ENCODE peak calls at places on chromosome 3, in six cellular contexts. One of them, this sample, is unnamed.

GRCh38 chr3:17035033-17035432 is 150.3 kb downstream of the PLCL2 start:
- DNase-seq in neural crest cell: no peak
- DNase-seq in body of pancreas: no peak
- DNase-seq in HFF-Myc: no peak
- DNase-seq in A549: no peak
- DNase-seq in AG09319: no peak
- DNase-seq in this sample: no peak

GRCh38 chr3:160180581-160181216 is 44.5 kb upstream of the C3orf80 start:
- DNase-seq in neural crest cell: no peak
- DNase-seq in body of pancreas: no peak
- DNase-seq in HFF-Myc: peak; percentile 37
- DNase-seq in A549: no peak
- DNase-seq in AG09319: peak; percentile 3
- DNase-seq in this sample: no peak

GRCh38 chr3:142251951-142252350 is 26.6 kb upstream of the GK5 start:
- DNase-seq in neural crest cell: no peak
- DNase-seq in body of pancreas: no peak
- DNase-seq in HFF-Myc: no peak
- DNase-seq in A549: no peak
- DNase-seq in AG09319: no peak
- DNase-seq in this sample: no peak

GRCh38 chr3:176926688-176927087 is 270.6 kb downstream of the TBL1XR1 start:
- DNase-seq in neural crest cell: no peak
- DNase-seq in body of pancreas: no peak
- DNase-seq in HFF-Myc: no peak
- DNase-seq in A549: no peak
- DNase-seq in AG09319: no peak
- DNase-seq in this sample: no peak

GRCh38 chr3:88661433-88661824 is 446.0 kb upstream of the EPHA3 start:
- DNase-seq in neural crest cell: no peak
- DNase-seq in body of pancreas: no peak
- DNase-seq in HFF-Myc: no peak
- DNase-seq in A549: no peak
- DNase-seq in AG09319: no peak
- DNase-seq in this sample: no peak

GRCh38 chr3:160154033-160154432 is 71.2 kb upstream of the C3orf80 start:
- DNase-seq in neural crest cell: no peak
- DNase-seq in body of pancreas: no peak
- DNase-seq in HFF-Myc: no peak
- DNase-seq in A549: no peak
- DNase-seq in AG09319: no peak
- DNase-seq in this sample: peak; percentile 27

GRCh38 chr3:74824366-74824765 is 209.9 kb upstream of the CNTN3 start:
- DNase-seq in neural crest cell: no peak
- DNase-seq in body of pancreas: no peak
- DNase-seq in HFF-Myc: no peak
- DNase-seq in A549: no peak
- DNase-seq in AG09319: no peak
- DNase-seq in this sample: no peak

GRCh38 chr3:127143172-127143571 is 49.8 kb upstream of the PRR23E start:
- DNase-seq in neural crest cell: no peak
- DNase-seq in body of pancreas: no peak
- DNase-seq in HFF-Myc: no peak
- DNase-seq in A549: no peak
- DNase-seq in AG09319: no peak
- DNase-seq in this sample: no peak

GRCh38 chr3:29240248-29240647 is 40.6 kb upstream of the RBMS3 start:
- DNase-seq in neural crest cell: no peak
- DNase-seq in body of pancreas: no peak
- DNase-seq in HFF-Myc: peak; percentile 38
- DNase-seq in A549: no peak
- DNase-seq in AG09319: no peak
- DNase-seq in this sample: peak; percentile 6

GRCh38 chr3:46110701-46111493 is 83.6 kb upstream of the XCR1 start:
- DNase-seq in neural crest cell: no peak
- DNase-seq in body of pancreas: peak; percentile 77
- DNase-seq in HFF-Myc: peak; percentile 72
- DNase-seq in A549: no peak
- DNase-seq in AG09319: no peak
- DNase-seq in this sample: peak; percentile 86

GRCh38 chr3:11583638-11584046 is 60.1 kb downstream of the VGLL4 start:
- DNase-seq in neural crest cell: no peak
- DNase-seq in body of pancreas: no peak
- DNase-seq in HFF-Myc: no peak
- DNase-seq in A549: no peak
- DNase-seq in AG09319: no peak
- DNase-seq in this sample: no peak

GRCh38 chr3:113157408-113157980 is 53.9 kb upstream of the BOC start:
- DNase-seq in neural crest cell: no peak
- DNase-seq in body of pancreas: peak; percentile 34
- DNase-seq in HFF-Myc: no peak
- DNase-seq in A549: no peak
- DNase-seq in AG09319: no peak
- DNase-seq in this sample: no peak

GRCh38 chr3:188947983-188948657 is 223.7 kb upstream of the TPRG1 start:
- DNase-seq in neural crest cell: no peak
- DNase-seq in body of pancreas: peak; percentile 99
- DNase-seq in HFF-Myc: peak; percentile 89
- DNase-seq in A549: peak; percentile 87
- DNase-seq in AG09319: peak; percentile 69
- DNase-seq in this sample: peak; percentile 100

GRCh38 chr3:133472242-133472641 is 72.4 kb downstream of the BFSP2 start:
- DNase-seq in neural crest cell: peak; percentile 18
- DNase-seq in body of pancreas: peak; percentile 28
- DNase-seq in HFF-Myc: no peak
- DNase-seq in A549: no peak
- DNase-seq in AG09319: no peak
- DNase-seq in this sample: no peak

GRCh38 chr3:134466366-134466765 is 19.4 kb downstream of the ANAPC13 start:
- DNase-seq in neural crest cell: no peak
- DNase-seq in body of pancreas: no peak
- DNase-seq in HFF-Myc: no peak
- DNase-seq in A549: no peak
- DNase-seq in AG09319: no peak
- DNase-seq in this sample: no peak

GRCh38 chr3:114858329-114858728 is 288.8 kb downstream of the ZBTB20 start:
- DNase-seq in neural crest cell: no peak
- DNase-seq in body of pancreas: no peak
- DNase-seq in HFF-Myc: no peak
- DNase-seq in A549: no peak
- DNase-seq in AG09319: no peak
- DNase-seq in this sample: no peak

GRCh38 chr3:46846624-46847542 is 16.4 kb downstream of the MYL3 start:
- DNase-seq in neural crest cell: no peak
- DNase-seq in body of pancreas: no peak
- DNase-seq in HFF-Myc: no peak
- DNase-seq in A549: no peak
- DNase-seq in AG09319: no peak
- DNase-seq in this sample: no peak

GRCh38 chr3:98022978-98023820 is 11.9 kb downstream of the GABRR3 start:
- DNase-seq in neural crest cell: peak; percentile 98
- DNase-seq in body of pancreas: peak; percentile 87
- DNase-seq in HFF-Myc: peak; percentile 39
- DNase-seq in A549: peak; percentile 43
- DNase-seq in AG09319: peak; percentile 52
- DNase-seq in this sample: peak; percentile 59

GRCh38 chr3:9222956-9223639 is 26.3 kb downstream of the SRGAP3 start:
- DNase-seq in neural crest cell: no peak
- DNase-seq in body of pancreas: no peak
- DNase-seq in HFF-Myc: no peak
- DNase-seq in A549: no peak
- DNase-seq in AG09319: no peak
- DNase-seq in this sample: no peak

GRCh38 chr3:9226326-9226725 is 23.1 kb downstream of the SRGAP3 start:
- DNase-seq in neural crest cell: no peak
- DNase-seq in body of pancreas: no peak
- DNase-seq in HFF-Myc: no peak
- DNase-seq in A549: no peak
- DNase-seq in AG09319: no peak
- DNase-seq in this sample: peak; percentile 59

GRCh38 chr3:9223683-9224082 is 25.8 kb downstream of the SRGAP3 start:
- DNase-seq in neural crest cell: no peak
- DNase-seq in body of pancreas: no peak
- DNase-seq in HFF-Myc: no peak
- DNase-seq in A549: no peak
- DNase-seq in AG09319: no peak
- DNase-seq in this sample: no peak

GRCh38 chr3:9225268-9225667 is 24.2 kb downstream of the SRGAP3 start:
- DNase-seq in neural crest cell: no peak
- DNase-seq in body of pancreas: no peak
- DNase-seq in HFF-Myc: no peak
- DNase-seq in A549: no peak
- DNase-seq in AG09319: no peak
- DNase-seq in this sample: no peak

DNA sequence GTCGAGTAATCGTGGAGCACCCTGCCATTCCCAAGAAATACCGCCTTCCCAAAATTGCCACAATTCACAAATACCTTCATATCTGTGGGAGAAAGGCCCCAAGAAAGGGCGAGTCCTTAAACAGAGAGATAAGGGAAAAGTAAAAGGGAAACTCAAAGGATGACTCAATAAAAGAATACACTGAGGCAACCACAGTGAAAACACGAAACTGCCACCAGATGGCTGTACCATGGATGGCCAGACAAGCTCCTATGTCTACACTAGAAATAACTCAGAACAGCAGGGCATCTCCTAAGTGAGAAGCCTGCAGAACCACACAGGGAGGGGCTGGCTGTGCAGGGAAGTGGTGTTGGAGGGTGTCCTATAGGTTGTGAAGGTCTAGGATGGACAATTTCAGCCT is 25.0 kb downstream of the SRGAP3 start:
- DNase-seq in neural crest cell: no peak
- DNase-seq in body of pancreas: no peak
- DNase-seq in HFF-Myc: no peak
- DNase-seq in A549: no peak
- DNase-seq in AG09319: no peak
- DNase-seq in this sample: no peak
- TF ChIP-seq CTCF in neural crest cell: no peak
- TF ChIP-seq CTCF in body of pancreas: no peak
- TF ChIP-seq CTCF in HFF-Myc: no peak
- TF ChIP-seq CTCF in A549: no peak
- TF ChIP-seq CTCF in AG09319: no peak
- TF ChIP-seq CTCF in this sample: peak; percentile 12

GRCh38 chr3:42898896-42899675 is 6.9 kb upstream of the ZNF662 start:
- DNase-seq in neural crest cell: no peak
- DNase-seq in body of pancreas: no peak
- DNase-seq in HFF-Myc: peak; percentile 31
- DNase-seq in A549: no peak
- DNase-seq in AG09319: no peak
- DNase-seq in this sample: no peak
- TF ChIP-seq CTCF in neural crest cell: no peak
- TF ChIP-seq CTCF in body of pancreas: no peak
- TF ChIP-seq CTCF in HFF-Myc: peak; percentile 11
- TF ChIP-seq CTCF in A549: no peak
- TF ChIP-seq CTCF in AG09319: no peak
- TF ChIP-seq CTCF in this sample: no peak

DNA sequence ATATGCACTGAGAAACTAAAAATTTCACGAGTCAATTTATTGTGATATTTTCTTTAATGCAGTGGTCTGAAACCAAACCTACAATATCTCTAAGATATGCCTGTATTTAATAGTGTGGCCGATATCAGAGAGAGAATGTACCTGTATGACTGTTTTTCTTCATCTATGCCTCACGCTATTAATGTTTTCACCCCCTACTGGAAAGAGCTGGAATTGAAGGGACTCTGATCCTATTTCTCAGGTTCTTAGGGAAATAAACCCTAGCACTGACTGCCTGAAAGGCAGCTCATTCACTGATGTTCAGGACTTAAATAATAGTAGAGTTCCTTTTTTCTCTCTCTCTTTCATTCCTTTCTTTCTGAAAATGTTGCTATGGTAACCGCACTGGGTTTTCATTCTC is 1135.9 kb downstream of the IGSF11 start:
- DNase-seq in neural crest cell: no peak
- DNase-seq in body of pancreas: peak; percentile 6
- DNase-seq in HFF-Myc: peak; percentile 9
- DNase-seq in A549: no peak
- DNase-seq in AG09319: no peak
- DNase-seq in this sample: no peak
- TF ChIP-seq CTCF in neural crest cell: peak; percentile 62
- TF ChIP-seq CTCF in body of pancreas: peak; percentile 43
- TF ChIP-seq CTCF in HFF-Myc: peak; percentile 52
- TF ChIP-seq CTCF in A549: peak; percentile 23
- TF ChIP-seq CTCF in AG09319: peak; percentile 15
- TF ChIP-seq CTCF in this sample: peak; percentile 38

DNA sequence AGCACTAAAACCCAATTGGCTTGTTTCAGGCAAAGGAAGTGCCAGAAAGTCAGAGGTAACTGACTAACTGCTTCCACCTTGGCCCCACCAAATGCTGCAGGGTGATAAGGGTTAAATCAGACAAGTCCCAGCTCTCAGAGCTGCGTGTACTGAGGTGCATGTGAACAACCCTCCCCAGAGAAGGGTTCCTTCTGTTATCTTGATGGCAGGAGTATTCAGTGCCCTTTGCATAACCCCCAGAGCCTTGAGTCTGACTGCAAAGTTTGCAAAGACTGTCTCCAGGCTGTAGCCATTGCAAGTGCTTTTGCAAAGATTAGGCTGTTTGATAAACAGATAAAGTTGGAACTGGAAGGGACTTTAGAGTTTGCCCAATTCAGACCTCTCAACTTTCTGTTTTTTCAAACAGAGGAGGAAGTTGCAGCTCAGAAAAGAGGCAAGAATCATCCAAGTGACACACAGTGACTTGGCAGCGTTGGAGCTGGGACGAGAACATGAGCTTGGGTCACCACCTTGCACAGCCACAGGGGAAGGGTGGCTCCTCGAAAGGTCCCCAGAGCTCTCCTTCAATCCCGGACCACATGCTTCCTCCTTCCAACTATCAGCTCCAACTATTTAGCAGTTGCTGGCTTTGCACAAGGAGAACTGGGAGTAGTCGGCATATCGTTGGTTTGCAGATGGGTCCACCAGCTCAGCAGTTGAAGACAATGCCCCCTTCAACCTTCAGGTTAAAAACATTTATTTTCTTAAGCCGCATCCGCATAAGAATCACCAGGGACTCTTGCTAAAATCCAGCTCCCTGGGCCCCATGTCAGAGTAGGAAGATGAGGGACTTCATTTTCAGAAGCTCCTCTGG is 224.8 kb upstream of the HES1 start:
- DNase-seq in neural crest cell: no peak
- DNase-seq in body of pancreas: peak; percentile 15
- DNase-seq in HFF-Myc: no peak
- DNase-seq in A549: no peak
- DNase-seq in AG09319: no peak
- DNase-seq in this sample: no peak
- TF ChIP-seq CTCF in neural crest cell: no peak
- TF ChIP-seq CTCF in body of pancreas: no peak
- TF ChIP-seq CTCF in HFF-Myc: no peak
- TF ChIP-seq CTCF in A549: no peak
- TF ChIP-seq CTCF in AG09319: no peak
- TF ChIP-seq CTCF in this sample: no peak

GRCh38 chr3:12954891-12955650 is 113.7 kb upstream of the RPL32 start:
- DNase-seq in neural crest cell: no peak
- DNase-seq in body of pancreas: peak; percentile 72
- DNase-seq in HFF-Myc: no peak
- DNase-seq in A549: no peak
- DNase-seq in AG09319: no peak
- DNase-seq in this sample: no peak
- TF ChIP-seq CTCF in neural crest cell: no peak
- TF ChIP-seq CTCF in body of pancreas: peak; percentile 55
- TF ChIP-seq CTCF in HFF-Myc: no peak
- TF ChIP-seq CTCF in A549: no peak
- TF ChIP-seq CTCF in AG09319: no peak
- TF ChIP-seq CTCF in this sample: peak; percentile 13